ENCODE peak calls at places on chromosomes 12 and 14, in five cellular contexts. One of them, this sample, is unnamed.

GRCh38 chr12:4766445-4766844 is 46.2 kb downstream of the GALNT8 start:
- ATAC-seq in stimulated activated naive B cell treated with anti-CD40 and anti-IgM and Interleukin-4, amounts not matched to agents 10 μg/mL and 1 μg/mL and 100 μg/mL, for 72 hours: no peak
- ATAC-seq in CD4-positive, alpha-beta T cell: no peak
- ATAC-seq in naive thymus-derived CD4-positive, alpha-beta T cell: no peak
- ATAC-seq in T-helper 17 cell: no peak
- ATAC-seq in this sample: no peak

GRCh38 chr14:63387691-63388090 is 69.0 kb upstream of the GPHB5 start:
- ATAC-seq in stimulated activated naive B cell treated with anti-CD40 and anti-IgM and Interleukin-4, amounts not matched to agents 10 μg/mL and 1 μg/mL and 100 μg/mL, for 72 hours: no peak
- ATAC-seq in CD4-positive, alpha-beta T cell: no peak
- ATAC-seq in naive thymus-derived CD4-positive, alpha-beta T cell: no peak
- ATAC-seq in T-helper 17 cell: no peak
- ATAC-seq in this sample: no peak

GRCh38 chr12:117152793-117153775 is 37.2 kb downstream of the FBXO21 start:
- ATAC-seq in naive thymus-derived CD4-positive, alpha-beta T cell: no peak
- ATAC-seq in CD4-positive, alpha-beta T cell: no peak
- ATAC-seq in T-helper 17 cell: peak; percentile 33
- ATAC-seq in stimulated activated naive B cell treated with anti-CD40 and anti-IgM and Interleukin-4, amounts not matched to agents 10 μg/mL and 1 μg/mL and 100 μg/mL, for 72 hours: no peak
- ATAC-seq in this sample: peak; percentile 56

GRCh38 chr14:73283592-73284379 is 46.5 kb downstream of the PAPLN start:
- ATAC-seq in stimulated activated naive B cell treated with anti-CD40 and anti-IgM and Interleukin-4, amounts not matched to agents 10 μg/mL and 1 μg/mL and 100 μg/mL, for 72 hours: no peak
- ATAC-seq in CD4-positive, alpha-beta T cell: no peak
- ATAC-seq in T-helper 17 cell: no peak
- ATAC-seq in naive thymus-derived CD4-positive, alpha-beta T cell: no peak
- ATAC-seq in this sample: no peak

GRCh38 chr14:106530423-106531107 is 1004.2 kb downstream of the TMEM121 start:
- ATAC-seq in naive thymus-derived CD4-positive, alpha-beta T cell: peak; percentile 88
- ATAC-seq in CD4-positive, alpha-beta T cell: peak; percentile 93
- ATAC-seq in stimulated activated naive B cell treated with anti-CD40 and anti-IgM and Interleukin-4, amounts not matched to agents 10 μg/mL and 1 μg/mL and 100 μg/mL, for 72 hours: peak; percentile 91
- ATAC-seq in T-helper 17 cell: peak; percentile 99
- ATAC-seq in this sample: peak; percentile 86

GRCh38 chr12:106840217-106840616 is 65.7 kb downstream of the RIC8B start:
- ATAC-seq in stimulated activated naive B cell treated with anti-CD40 and anti-IgM and Interleukin-4, amounts not matched to agents 10 μg/mL and 1 μg/mL and 100 μg/mL, for 72 hours: no peak
- ATAC-seq in naive thymus-derived CD4-positive, alpha-beta T cell: no peak
- ATAC-seq in T-helper 17 cell: no peak
- ATAC-seq in CD4-positive, alpha-beta T cell: no peak
- ATAC-seq in this sample: no peak

GRCh38 chr12:89977356-89978185 is 268.9 kb upstream of the ATP2B1 start:
- ATAC-seq in T-helper 17 cell: no peak
- ATAC-seq in stimulated activated naive B cell treated with anti-CD40 and anti-IgM and Interleukin-4, amounts not matched to agents 10 μg/mL and 1 μg/mL and 100 μg/mL, for 72 hours: no peak
- ATAC-seq in naive thymus-derived CD4-positive, alpha-beta T cell: no peak
- ATAC-seq in CD4-positive, alpha-beta T cell: no peak
- ATAC-seq in this sample: no peak

GRCh38 chr14:71348817-71349216 is 441.6 kb downstream of the PCNX1 start:
- ATAC-seq in naive thymus-derived CD4-positive, alpha-beta T cell: no peak
- ATAC-seq in T-helper 17 cell: no peak
- ATAC-seq in CD4-positive, alpha-beta T cell: no peak
- ATAC-seq in stimulated activated naive B cell treated with anti-CD40 and anti-IgM and Interleukin-4, amounts not matched to agents 10 μg/mL and 1 μg/mL and 100 μg/mL, for 72 hours: no peak
- ATAC-seq in this sample: no peak

GRCh38 chr12:63821781-63822251 is 22.7 kb upstream of the SRGAP1 start:
- ATAC-seq in CD4-positive, alpha-beta T cell: no peak
- ATAC-seq in stimulated activated naive B cell treated with anti-CD40 and anti-IgM and Interleukin-4, amounts not matched to agents 10 μg/mL and 1 μg/mL and 100 μg/mL, for 72 hours: peak; percentile 67
- ATAC-seq in T-helper 17 cell: no peak
- ATAC-seq in naive thymus-derived CD4-positive, alpha-beta T cell: peak; percentile 16
- ATAC-seq in this sample: peak; percentile 41

GRCh38 chr12:111645433-111645832 is 40.3 kb downstream of the BRAP start:
- ATAC-seq in CD4-positive, alpha-beta T cell: no peak
- ATAC-seq in stimulated activated naive B cell treated with anti-CD40 and anti-IgM and Interleukin-4, amounts not matched to agents 10 μg/mL and 1 μg/mL and 100 μg/mL, for 72 hours: no peak
- ATAC-seq in naive thymus-derived CD4-positive, alpha-beta T cell: no peak
- ATAC-seq in T-helper 17 cell: no peak
- ATAC-seq in this sample: no peak

GRCh38 chr14:99503848-99504453 is 22.7 kb downstream of the CCNK start:
- ATAC-seq in T-helper 17 cell: no peak
- ATAC-seq in stimulated activated naive B cell treated with anti-CD40 and anti-IgM and Interleukin-4, amounts not matched to agents 10 μg/mL and 1 μg/mL and 100 μg/mL, for 72 hours: no peak
- ATAC-seq in naive thymus-derived CD4-positive, alpha-beta T cell: no peak
- ATAC-seq in CD4-positive, alpha-beta T cell: no peak
- ATAC-seq in this sample: no peak

GRCh38 chr12:104637616-104638015 is 180.9 kb downstream of the CHST11 start:
- ATAC-seq in stimulated activated naive B cell treated with anti-CD40 and anti-IgM and Interleukin-4, amounts not matched to agents 10 μg/mL and 1 μg/mL and 100 μg/mL, for 72 hours: no peak
- ATAC-seq in T-helper 17 cell: no peak
- ATAC-seq in CD4-positive, alpha-beta T cell: no peak
- ATAC-seq in naive thymus-derived CD4-positive, alpha-beta T cell: peak; percentile 13
- ATAC-seq in this sample: no peak

GRCh38 chr12:46388427-46388992 is 15.9 kb upstream of the SLC38A2 start:
- ATAC-seq in T-helper 17 cell: no peak
- ATAC-seq in naive thymus-derived CD4-positive, alpha-beta T cell: no peak
- ATAC-seq in CD4-positive, alpha-beta T cell: no peak
- ATAC-seq in stimulated activated naive B cell treated with anti-CD40 and anti-IgM and Interleukin-4, amounts not matched to agents 10 μg/mL and 1 μg/mL and 100 μg/mL, for 72 hours: peak; percentile 74
- ATAC-seq in this sample: peak; percentile 83

GRCh38 chr14:76564471-76565119 is 188.7 kb downstream of the ESRRB start:
- ATAC-seq in T-helper 17 cell: no peak
- ATAC-seq in CD4-positive, alpha-beta T cell: no peak
- ATAC-seq in naive thymus-derived CD4-positive, alpha-beta T cell: no peak
- ATAC-seq in stimulated activated naive B cell treated with anti-CD40 and anti-IgM and Interleukin-4, amounts not matched to agents 10 μg/mL and 1 μg/mL and 100 μg/mL, for 72 hours: no peak
- ATAC-seq in this sample: peak; percentile 28

GRCh38 chr12:89676935-89677334 is 31.7 kb downstream of the ATP2B1 start:
- ATAC-seq in CD4-positive, alpha-beta T cell: no peak
- ATAC-seq in naive thymus-derived CD4-positive, alpha-beta T cell: no peak
- ATAC-seq in stimulated activated naive B cell treated with anti-CD40 and anti-IgM and Interleukin-4, amounts not matched to agents 10 μg/mL and 1 μg/mL and 100 μg/mL, for 72 hours: no peak
- ATAC-seq in T-helper 17 cell: no peak
- ATAC-seq in this sample: no peak

GRCh38 chr14:64779472-64779871 is 75.2 kb downstream of the PLEKHG3 start:
- ATAC-seq in CD4-positive, alpha-beta T cell: no peak
- ATAC-seq in T-helper 17 cell: no peak
- ATAC-seq in naive thymus-derived CD4-positive, alpha-beta T cell: no peak
- ATAC-seq in stimulated activated naive B cell treated with anti-CD40 and anti-IgM and Interleukin-4, amounts not matched to agents 10 μg/mL and 1 μg/mL and 100 μg/mL, for 72 hours: no peak
- ATAC-seq in this sample: no peak

GRCh38 chr14:74551903-74552371 is 58.4 kb downstream of the ISCA2 start:
- ATAC-seq in T-helper 17 cell: no peak
- ATAC-seq in CD4-positive, alpha-beta T cell: no peak
- ATAC-seq in naive thymus-derived CD4-positive, alpha-beta T cell: no peak
- ATAC-seq in stimulated activated naive B cell treated with anti-CD40 and anti-IgM and Interleukin-4, amounts not matched to agents 10 μg/mL and 1 μg/mL and 100 μg/mL, for 72 hours: no peak
- ATAC-seq in this sample: no peak

GRCh38 chr14:105388110-105388951 is 10.0 kb upstream of the TEX22 start:
- ATAC-seq in stimulated activated naive B cell treated with anti-CD40 and anti-IgM and Interleukin-4, amounts not matched to agents 10 μg/mL and 1 μg/mL and 100 μg/mL, for 72 hours: no peak
- ATAC-seq in T-helper 17 cell: no peak
- ATAC-seq in naive thymus-derived CD4-positive, alpha-beta T cell: peak; percentile 58
- ATAC-seq in CD4-positive, alpha-beta T cell: no peak
- ATAC-seq in this sample: no peak

GRCh38 chr12:95358111-95359083 is 115.6 kb upstream of the METAP2 start:
- ATAC-seq in CD4-positive, alpha-beta T cell: no peak
- ATAC-seq in stimulated activated naive B cell treated with anti-CD40 and anti-IgM and Interleukin-4, amounts not matched to agents 10 μg/mL and 1 μg/mL and 100 μg/mL, for 72 hours: no peak
- ATAC-seq in T-helper 17 cell: no peak
- ATAC-seq in naive thymus-derived CD4-positive, alpha-beta T cell: no peak
- ATAC-seq in this sample: no peak

GRCh38 chr12:2435511-2435910 is 359.3 kb upstream of the FKBP4 start:
- ATAC-seq in CD4-positive, alpha-beta T cell: no peak
- ATAC-seq in T-helper 17 cell: no peak
- ATAC-seq in stimulated activated naive B cell treated with anti-CD40 and anti-IgM and Interleukin-4, amounts not matched to agents 10 μg/mL and 1 μg/mL and 100 μg/mL, for 72 hours: no peak
- ATAC-seq in naive thymus-derived CD4-positive, alpha-beta T cell: no peak
- ATAC-seq in this sample: no peak

GRCh38 chr12:4303750-4304149 is 17.3 kb upstream of the TIGAR start:
- ATAC-seq in naive thymus-derived CD4-positive, alpha-beta T cell: no peak
- ATAC-seq in CD4-positive, alpha-beta T cell: no peak
- ATAC-seq in stimulated activated naive B cell treated with anti-CD40 and anti-IgM and Interleukin-4, amounts not matched to agents 10 μg/mL and 1 μg/mL and 100 μg/mL, for 72 hours: no peak
- ATAC-seq in T-helper 17 cell: no peak
- ATAC-seq in this sample: no peak

GRCh38 chr12:108616941-108617858 is 16.5 kb downstream of the SELPLG start:
- ATAC-seq in naive thymus-derived CD4-positive, alpha-beta T cell: peak; percentile 88
- ATAC-seq in T-helper 17 cell: peak; percentile 92
- ATAC-seq in stimulated activated naive B cell treated with anti-CD40 and anti-IgM and Interleukin-4, amounts not matched to agents 10 μg/mL and 1 μg/mL and 100 μg/mL, for 72 hours: peak; percentile 92
- ATAC-seq in CD4-positive, alpha-beta T cell: peak; percentile 75
- ATAC-seq in this sample: peak; percentile 96

GRCh38 chr12:75735853-75736252 is 224.4 kb upstream of the KRR1 start:
- ATAC-seq in naive thymus-derived CD4-positive, alpha-beta T cell: no peak
- ATAC-seq in stimulated activated naive B cell treated with anti-CD40 and anti-IgM and Interleukin-4, amounts not matched to agents 10 μg/mL and 1 μg/mL and 100 μg/mL, for 72 hours: no peak
- ATAC-seq in CD4-positive, alpha-beta T cell: no peak
- ATAC-seq in T-helper 17 cell: no peak
- ATAC-seq in this sample: peak; percentile 22

GRCh38 chr12:131028587-131029338 is 75.1 kb downstream of the ADGRD1 start:
- ATAC-seq in T-helper 17 cell: no peak
- ATAC-seq in naive thymus-derived CD4-positive, alpha-beta T cell: no peak
- ATAC-seq in CD4-positive, alpha-beta T cell: no peak
- ATAC-seq in stimulated activated naive B cell treated with anti-CD40 and anti-IgM and Interleukin-4, amounts not matched to agents 10 μg/mL and 1 μg/mL and 100 μg/mL, for 72 hours: no peak
- ATAC-seq in this sample: no peak

This sample was measured in stimulated activated memory B cell treated with anti-CD40 and anti-IgM and Interleukin-4, amounts not matched to agents 10 μg/mL and 1 μg/mL and 100 μg/mL, for 72 hours.